ENCODE peak calls at places on chromosomes 5 and 9, in five cellular contexts. P, A, V, I and B are unnamed samples.

GRCh38 chr5:4212071-4212739 is 616.6 kb downstream of the IRX1 start:
- DNase-seq in P (no peak), A (no peak), V (no peak), I (no peak), B (no peak)

GRCh38 chr9:88533951-88534455 is 975 bp upstream of the NXNL2 start:
- DNase-seq in P (peak), A (peak), V (no peak), I (peak), B (no peak)

GRCh38 chr5:175873090-175873454 is 1.7 kb downstream of the CPLX2 start:
- DNase-seq in P (peak), A (peak), V (no peak), I (no peak), B (no peak)

GRCh38 chr5:53730938-53731337 is 170.5 kb downstream of the NDUFS4 start:
- DNase-seq in P (no peak), A (no peak), V (no peak), I (no peak), B (no peak)

GRCh38 chr9:89362647-89363310 is 44.5 kb downstream of the SECISBP2 start:
- DNase-seq in P (no peak), A (no peak), V (no peak), I (no peak), B (no peak)

GRCh38 chr5:91712718-91713117 is 329.6 kb upstream of the ARRDC3 start:
- DNase-seq in P (no peak), A (no peak), V (no peak), I (peak), B (no peak)

GRCh38 chr9:18786936-18787658 is 245.9 kb downstream of the SAXO1 start:
- DNase-seq in P (peak), A (no peak), V (no peak), I (no peak), B (no peak)

GRCh38 chr5:76867827-76868693 is 18.2 kb downstream of the S100Z start:
- DNase-seq in P (peak), A (peak), V (peak), I (peak), B (peak)

GRCh38 chr9:90921104-90921503 is 119.5 kb downstream of the SYK start:
- DNase-seq in P (peak), A (no peak), V (no peak), I (no peak), B (no peak)

GRCh38 chr5:83118471-83118870 is 41.1 kb downstream of the XRCC4 start:
- DNase-seq in P (no peak), A (no peak), V (no peak), I (no peak), B (no peak)

GRCh38 chr5:162888268-162888667 is 549.1 kb upstream of the CCNG1 start:
- DNase-seq in P (no peak), A (no peak), V (no peak), I (no peak), B (no peak)

GRCh38 chr5:177402271-177403043 is 2.0 kb upstream of the PFN3 start:
- DNase-seq in P (peak), A (peak), V (no peak), I (no peak), B (no peak)